ENCODE peak calls at places on chromosome 6, in six cellular contexts. D, P, G, S, V and N are unnamed samples.

GRCh38 chr6:91711518-91711917 is 1124.6 kb upstream of the MAP3K7 start:
- DNase-seq in D (no peak), P (no peak), G (no peak), S (no peak), V (no peak), N (no peak)

GRCh38 chr6:52076791-52077179 is 10.6 kb downstream of the PKHD1 start:
- DNase-seq in D (no peak), P (no peak), G (no peak), S (no peak), V (no peak), N (no peak)

GRCh38 chr6:32370510-32370909 is 1.2 kb downstream of the TSBP1 start:
- DNase-seq in D (no peak), P (no peak), G (peak; percentile 8), S (no peak), V (no peak), N (no peak)

GRCh38 chr6:55919909-55920308 is 44.5 kb upstream of the BMP5 start:
- DNase-seq in D (no peak), P (no peak), G (no peak), S (no peak), V (no peak), N (no peak)

GRCh38 chr6:64522859-64523258 is 887.3 kb downstream of the PHF3 start:
- DNase-seq in D (no peak), P (no peak), G (no peak), S (no peak), V (no peak), N (no peak)

GRCh38 chr6:107493158-107494057 is 3.5 kb downstream of the SOBP start:
- DNase-seq in D (no peak), P (no peak), G (peak; percentile 31), S (peak; percentile 74), V (no peak), N (peak; percentile 38)

GRCh38 chr6:133187657-133188453 is 53.3 kb upstream of the EYA4 start:
- DNase-seq in D (no peak), P (no peak), G (peak; percentile 80), S (peak; percentile 46), V (no peak), N (no peak)

GRCh38 chr6:105545206-105545920 is 142.5 kb upstream of the PREP start:
- DNase-seq in D (no peak), P (no peak), G (peak; percentile 33), S (no peak), V (no peak), N (no peak)

GRCh38 chr6:25556516-25556915 is 95.5 kb upstream of the SCGN start:
- DNase-seq in D (peak; percentile 94), P (peak; percentile 73), G (peak; percentile 59), S (peak; percentile 92), V (peak; percentile 84), N (peak; percentile 80)

GRCh38 chr6:77040566-77041195 is 422.6 kb downstream of the HTR1B start:
- DNase-seq in D (no peak), P (no peak), G (peak; percentile 18), S (peak; percentile 44), V (no peak), N (no peak)

GRCh38 chr6:163496205-163496604 is 81.7 kb downstream of the QKI start:
- DNase-seq in D (no peak), P (no peak), G (no peak), S (no peak), V (no peak), N (no peak)

GRCh38 chr6:43793875-43794242 is 23.8 kb downstream of the VEGFA start:
- DNase-seq in D (no peak), P (no peak), G (no peak), S (no peak), V (no peak), N (no peak)

GRCh38 chr6:18533793-18534192 is 146.6 kb downstream of the RNF144B start:
- DNase-seq in D (no peak), P (no peak), G (no peak), S (no peak), V (no peak), N (no peak)

GRCh38 chr6:76490456-76490855 is 418.0 kb upstream of the IMPG1 start:
- DNase-seq in D (no peak), P (no peak), G (no peak), S (no peak), V (no peak), N (no peak)

GRCh38 chr6:151097207-151097606 is 142.6 kb upstream of the AKAP12 start:
- DNase-seq in D (no peak), P (no peak), G (no peak), S (no peak), V (no peak), N (no peak)

GRCh38 chr6:151095538-151096254 is 144.1 kb upstream of the AKAP12 start:
- DNase-seq in D (no peak), P (no peak), G (no peak), S (no peak), V (no peak), N (no peak)

GRCh38 chr6:151096691-151097090 is 143.1 kb upstream of the AKAP12 start:
- DNase-seq in D (no peak), P (no peak), G (peak; percentile 59), S (peak; percentile 25), V (no peak), N (no peak)

GRCh38 chr6:151098166-151098565 is 141.6 kb upstream of the AKAP12 start:
- DNase-seq in D (no peak), P (no peak), G (peak; percentile 47), S (no peak), V (no peak), N (no peak)

GRCh38 chr6:151096255-151096612 is 143.5 kb upstream of the AKAP12 start:
- DNase-seq in D (no peak), P (no peak), G (no peak), S (peak; percentile 60), V (no peak), N (no peak)
- H3K4me1 ChIP-seq in D (peaks cover 6% of the 10 kb centered on the region), P (no peaks in the 10 kb centered on the region), G (no peaks in the 10 kb centered on the region), S (peaks cover 50% of the 10 kb centered on the region), V (no peaks in the 10 kb centered on the region), N (no peaks in the 10 kb centered on the region)

GRCh38 chr6:34150766-34151165 is 4.9 kb upstream of the GRM4 start:
- DNase-seq in D (no peak), P (no peak), G (no peak), S (no peak), V (no peak), N (no peak)
- H3K4me3 ChIP-seq in D (no peak overlapping the region), P (no peak overlapping the region), G (no peak overlapping the region), S (no peak overlapping the region), V (no peak overlapping the region), N (no peak overlapping the region)

GRCh38 chr6:36721369-36722140 is 23.9 kb downstream of the RAB44 start:
- DNase-seq in D (no peak), P (no peak), G (no peak), S (no peak), V (no peak), N (peak; percentile 64)
- H3K4me1 ChIP-seq in D (no peaks in the 10 kb centered on the region), P (no peaks in the 10 kb centered on the region), G (no peaks in the 10 kb centered on the region), S (no peaks in the 10 kb centered on the region), V (no peaks in the 10 kb centered on the region), N (no peaks in the 10 kb centered on the region)

DNA sequence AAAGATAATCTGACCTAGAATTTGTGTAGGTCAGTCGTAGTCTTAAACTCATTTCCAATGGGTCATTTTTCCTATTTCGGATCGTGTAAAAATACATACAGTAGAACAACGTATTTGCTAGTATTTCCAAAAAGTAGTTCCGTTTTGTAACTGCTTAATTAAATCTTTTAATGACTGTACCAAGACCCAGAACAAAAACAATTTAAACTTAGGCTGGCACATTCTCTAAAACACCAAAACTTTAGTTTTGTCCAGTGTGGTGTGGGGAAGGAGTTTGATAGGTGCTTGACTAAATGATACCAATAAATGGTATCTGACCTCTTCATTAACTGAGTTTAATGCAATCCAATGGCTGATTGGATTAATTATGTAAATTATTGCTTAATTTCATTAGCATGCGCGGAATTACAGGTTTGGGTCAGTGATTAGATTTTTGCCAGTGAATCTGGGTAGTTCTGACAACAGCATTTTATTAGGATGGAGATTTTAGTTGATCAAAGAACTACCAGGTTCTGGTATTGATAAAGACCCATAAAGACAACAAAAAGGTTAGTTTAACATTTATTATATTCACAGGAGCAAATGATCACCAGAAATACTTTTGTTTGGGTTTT is 20.8 kb downstream of the OR2B2 start:
- DNase-seq in D (no peak), P (no peak), G (no peak), S (no peak), V (no peak), N (no peak)
- H3K4me3 ChIP-seq in D (no peak overlapping the region), P (no peak overlapping the region), G (no peak overlapping the region), S (peak overlapping the region; percentile 83), V (peak overlapping the region; percentile 46), N (no peak overlapping the region)